ENCODE peak calls at places on chromosomes 5 and 9, in seven cellular contexts. Q, I, P, J, W, R and F are unnamed samples.

GRCh38 chr5:137217599-137218200 is 281.4 kb downstream of the SPOCK1 start:
- DNase-seq in Q (no peak), I (no peak), P (no peak), J (no peak), W (no peak), R (no peak), F (no peak)

GRCh38 chr5:112142769-112143270 is 276.3 kb downstream of the EPB41L4A start:
- DNase-seq in Q (no peak), I (no peak), P (no peak), J (no peak), W (no peak), R (no peak), F (no peak)

GRCh38 chr5:125375143-125375542 is 628.7 kb upstream of the ZNF608 start:
- DNase-seq in Q (no peak), I (no peak), P (no peak), J (no peak), W (no peak), R (no peak), F (no peak)

GRCh38 chr9:33860200-33860871 is 43.4 kb downstream of the UBE2R2 start:
- DNase-seq in Q (no peak), I (no peak), P (no peak), J (no peak), W (no peak), R (no peak), F (no peak)

GRCh38 chr5:33736510-33736909 is 155.3 kb downstream of the ADAMTS12 start:
- DNase-seq in Q (no peak), I (no peak), P (no peak), J (no peak), W (no peak), R (no peak), F (no peak)

GRCh38 chr9:70466976-70467551 is 52.6 kb upstream of the KLF9 start:
- DNase-seq in Q (no peak), I (no peak), P (peak; percentile 44), J (no peak), W (no peak), R (no peak), F (no peak)

GRCh38 chr5:149938791-149939358 is 5.7 kb downstream of the PDE6A start:
- DNase-seq in Q (no peak), I (no peak), P (peak; percentile 76), J (no peak), W (no peak), R (no peak), F (no peak)

GRCh38 chr9:12813960-12814876 is 39.4 kb downstream of the LURAP1L start:
- DNase-seq in Q (peak; percentile 44), I (no peak), P (peak; percentile 6), J (peak; percentile 58), W (no peak), R (no peak), F (peak; percentile 85)

GRCh38 chr9:134496413-134497282 is 145.0 kb upstream of the COL5A1 start:
- DNase-seq in Q (no peak), I (no peak), P (peak; percentile 95), J (no peak), W (no peak), R (no peak), F (peak; percentile 72)

GRCh38 chr9:107177857-107178256 is 105.2 kb upstream of the RAD23B start:
- DNase-seq in Q (no peak), I (no peak), P (no peak), J (no peak), W (no peak), R (no peak), F (no peak)

GRCh38 chr5:147509041-147509709 is 693 bp downstream of the DPYSL3 start:
- DNase-seq in Q (peak; percentile 35), I (no peak), P (peak; percentile 28), J (no peak), W (no peak), R (no peak), F (peak; percentile 86)